ENCODE peak calls at places on chromosomes 2 and 18, in seven cellular contexts. One of them, this sample, is unnamed.

GRCh38 chr2:188364033-188364432 is 72.4 kb downstream of the GULP1 start:
- DNase-seq in PC-9: no peak
- DNase-seq in K562: no peak
- DNase-seq in pancreas: no peak
- DNase-seq in fibroblast of lung: no peak
- DNase-seq in Peyer's patch: no peak
- DNase-seq in MM.1S: no peak
- DNase-seq in this sample: no peak

GRCh38 chr18:77059294-77059916 is 73.2 kb downstream of the MBP start:
- DNase-seq in PC-9: peak
- DNase-seq in K562: peak
- DNase-seq in pancreas: no peak
- DNase-seq in fibroblast of lung: peak
- DNase-seq in Peyer's patch: peak
- DNase-seq in MM.1S: peak
- DNase-seq in this sample: peak

GRCh38 chr2:189337648-189338047 is 103.6 kb upstream of the WDR75 start:
- DNase-seq in PC-9: no peak
- DNase-seq in K562: no peak
- DNase-seq in pancreas: no peak
- DNase-seq in fibroblast of lung: peak
- DNase-seq in Peyer's patch: no peak
- DNase-seq in MM.1S: no peak
- DNase-seq in this sample: no peak

GRCh38 chr2:48249093-48249492 is 280.9 kb upstream of the STON1 start:
- DNase-seq in PC-9: no peak
- DNase-seq in K562: no peak
- DNase-seq in pancreas: no peak
- DNase-seq in fibroblast of lung: peak
- DNase-seq in Peyer's patch: no peak
- DNase-seq in MM.1S: no peak
- DNase-seq in this sample: no peak

GRCh38 chr2:68909793-68910674 is 38.8 kb upstream of the BMP10 start:
- DNase-seq in PC-9: no peak
- DNase-seq in K562: peak
- DNase-seq in pancreas: no peak
- DNase-seq in fibroblast of lung: peak
- DNase-seq in Peyer's patch: peak
- DNase-seq in MM.1S: peak
- DNase-seq in this sample: peak

GRCh38 chr18:47492691-47493090 is 241.2 kb upstream of the SKOR2 start:
- DNase-seq in PC-9: no peak
- DNase-seq in K562: no peak
- DNase-seq in pancreas: no peak
- DNase-seq in fibroblast of lung: no peak
- DNase-seq in Peyer's patch: no peak
- DNase-seq in MM.1S: no peak
- DNase-seq in this sample: no peak

GRCh38 chr18:11512096-11513030 is 97.0 kb upstream of the SLC35G4 start:
- DNase-seq in PC-9: no peak
- DNase-seq in K562: no peak
- DNase-seq in pancreas: no peak
- DNase-seq in fibroblast of lung: peak
- DNase-seq in Peyer's patch: no peak
- DNase-seq in MM.1S: peak
- DNase-seq in this sample: peak

GRCh38 chr2:121897335-121897970 is 142.0 kb downstream of the TSN start:
- DNase-seq in PC-9: no peak
- DNase-seq in K562: peak
- DNase-seq in pancreas: no peak
- DNase-seq in fibroblast of lung: peak
- DNase-seq in Peyer's patch: no peak
- DNase-seq in MM.1S: peak
- DNase-seq in this sample: peak

GRCh38 chr18:77077836-77078456 is 54.6 kb downstream of the MBP start:
- DNase-seq in PC-9: no peak
- DNase-seq in K562: no peak
- DNase-seq in pancreas: no peak
- DNase-seq in fibroblast of lung: peak
- DNase-seq in Peyer's patch: no peak
- DNase-seq in MM.1S: no peak
- DNase-seq in this sample: peak

GRCh38 chr2:40466332-40466731 is 14.4 kb upstream of the SLC8A1 start:
- DNase-seq in PC-9: no peak
- DNase-seq in K562: no peak
- DNase-seq in pancreas: no peak
- DNase-seq in fibroblast of lung: no peak
- DNase-seq in Peyer's patch: no peak
- DNase-seq in MM.1S: no peak
- DNase-seq in this sample: no peak

GRCh38 chr18:6370886-6371635 is 43.6 kb downstream of the L3MBTL4 start:
- DNase-seq in PC-9: no peak
- DNase-seq in K562: no peak
- DNase-seq in pancreas: peak
- DNase-seq in fibroblast of lung: no peak
- DNase-seq in Peyer's patch: no peak
- DNase-seq in MM.1S: no peak
- DNase-seq in this sample: no peak

GRCh38 chr2:238989484-238989883 is 141.6 kb downstream of the TWIST2 start:
- DNase-seq in PC-9: no peak
- DNase-seq in K562: no peak
- DNase-seq in pancreas: no peak
- DNase-seq in fibroblast of lung: no peak
- DNase-seq in Peyer's patch: no peak
- DNase-seq in MM.1S: no peak
- DNase-seq in this sample: no peak

GRCh38 chr18:70423988-70424387 is 135.1 kb downstream of the SOCS6 start:
- DNase-seq in PC-9: peak
- DNase-seq in K562: no peak
- DNase-seq in pancreas: no peak
- DNase-seq in fibroblast of lung: no peak
- DNase-seq in Peyer's patch: no peak
- DNase-seq in MM.1S: no peak
- DNase-seq in this sample: no peak

GRCh38 chr2:85106489-85107180 is 26.6 kb upstream of the TCF7L1 start:
- DNase-seq in PC-9: peak
- DNase-seq in K562: no peak
- DNase-seq in pancreas: no peak
- DNase-seq in fibroblast of lung: peak
- DNase-seq in Peyer's patch: no peak
- DNase-seq in MM.1S: no peak
- DNase-seq in this sample: peak

GRCh38 chr2:9440058-9440727 is 16.7 kb downstream of the CPSF3 start:
- DNase-seq in PC-9: no peak
- DNase-seq in K562: no peak
- DNase-seq in pancreas: no peak
- DNase-seq in fibroblast of lung: peak
- DNase-seq in Peyer's patch: no peak
- DNase-seq in MM.1S: no peak
- DNase-seq in this sample: no peak

GRCh38 chr2:174544156-174544555 is 53.4 kb downstream of the WIPF1 start:
- DNase-seq in PC-9: no peak
- DNase-seq in K562: no peak
- DNase-seq in pancreas: no peak
- DNase-seq in fibroblast of lung: no peak
- DNase-seq in Peyer's patch: no peak
- DNase-seq in MM.1S: no peak
- DNase-seq in this sample: no peak

GRCh38 chr18:56702946-56703345 is 51.8 kb downstream of the WDR7 start:
- DNase-seq in PC-9: no peak
- DNase-seq in K562: peak
- DNase-seq in pancreas: no peak
- DNase-seq in fibroblast of lung: peak
- DNase-seq in Peyer's patch: no peak
- DNase-seq in MM.1S: peak
- DNase-seq in this sample: peak

GRCh38 chr2:11009866-11010265 is 98.1 kb downstream of the KCNF1 start:
- DNase-seq in PC-9: no peak
- DNase-seq in K562: no peak
- DNase-seq in pancreas: no peak
- DNase-seq in fibroblast of lung: no peak
- DNase-seq in Peyer's patch: no peak
- DNase-seq in MM.1S: no peak
- DNase-seq in this sample: no peak

DNA sequence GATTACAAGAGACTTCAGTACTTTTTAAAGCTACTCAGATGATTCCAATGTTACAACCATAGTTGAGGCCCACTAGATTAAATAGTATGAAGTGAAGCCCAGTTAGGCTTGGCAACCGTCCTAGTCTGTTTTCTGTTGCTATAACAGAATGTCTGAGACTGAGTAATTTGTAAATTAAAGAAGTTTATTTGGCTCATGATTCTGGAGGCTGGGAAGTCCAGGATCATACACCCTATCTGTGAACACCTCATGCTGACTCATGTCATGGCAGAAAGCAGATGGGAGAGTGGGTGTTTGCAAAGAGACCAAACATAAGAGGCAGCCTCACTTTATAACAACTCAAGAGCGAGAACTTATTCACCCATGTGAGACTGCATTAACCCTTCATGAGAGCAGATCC is 63.1 kb downstream of the CCDC150 start:
- DNase-seq in PC-9: no peak
- DNase-seq in K562: no peak
- DNase-seq in pancreas: no peak
- DNase-seq in fibroblast of lung: peak
- DNase-seq in Peyer's patch: no peak
- DNase-seq in MM.1S: no peak
- DNase-seq in this sample: no peak
- TF ChIP-seq CTCF in PC-9: no peak
- TF ChIP-seq CTCF in K562: no peak
- TF ChIP-seq CTCF in pancreas: no peak
- TF ChIP-seq CTCF in fibroblast of lung: no peak
- TF ChIP-seq CTCF in Peyer's patch: no peak
- TF ChIP-seq CTCF in MM.1S: no peak
- TF ChIP-seq CTCF in this sample: no peak

DNA sequence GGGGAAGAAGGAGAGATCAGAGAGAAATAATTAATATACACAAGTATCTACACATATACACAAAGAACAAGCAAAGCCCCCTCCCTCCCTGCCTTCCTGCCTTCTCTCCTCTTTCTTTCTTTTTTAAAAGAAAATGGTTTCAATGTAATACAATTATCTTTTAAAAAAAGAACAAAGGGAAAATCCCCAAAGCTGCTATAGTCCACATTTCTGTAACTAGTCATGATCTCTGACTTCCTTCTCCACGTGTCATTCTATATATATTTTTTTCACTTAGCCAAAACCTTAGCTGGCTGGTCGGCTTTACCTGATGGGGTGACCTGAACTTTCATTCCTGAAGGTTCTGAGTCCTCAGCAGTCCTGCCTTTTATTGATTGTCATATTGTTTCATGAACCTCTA is 44.3 kb downstream of the MAP3K20 start:
- DNase-seq in PC-9: no peak
- DNase-seq in K562: no peak
- DNase-seq in pancreas: no peak
- DNase-seq in fibroblast of lung: no peak
- DNase-seq in Peyer's patch: no peak
- DNase-seq in MM.1S: peak
- DNase-seq in this sample: no peak
- H3K27ac ChIP-seq in PC-9: no peak
- H3K27ac ChIP-seq in K562: no peak
- H3K27ac ChIP-seq in pancreas: no peak
- H3K27ac ChIP-seq in fibroblast of lung: no peak
- H3K27ac ChIP-seq in Peyer's patch: no peak
- H3K27ac ChIP-seq in MM.1S: peak
- H3K27ac ChIP-seq in this sample: no peak

GRCh38 chr2:237130562-237131421 is 45.1 kb downstream of the COPS8 start:
- DNase-seq in PC-9: no peak
- DNase-seq in K562: no peak
- DNase-seq in pancreas: no peak
- DNase-seq in fibroblast of lung: no peak
- DNase-seq in Peyer's patch: no peak
- DNase-seq in MM.1S: no peak
- DNase-seq in this sample: no peak

GRCh38 chr2:237134321-237134720 is 48.6 kb downstream of the COPS8 start:
- DNase-seq in PC-9: no peak
- DNase-seq in K562: no peak
- DNase-seq in pancreas: no peak
- DNase-seq in fibroblast of lung: no peak
- DNase-seq in Peyer's patch: no peak
- DNase-seq in MM.1S: no peak
- DNase-seq in this sample: no peak

GRCh38 chr2:237131749-237132148 is 46.1 kb downstream of the COPS8 start:
- DNase-seq in PC-9: no peak
- DNase-seq in K562: no peak
- DNase-seq in pancreas: no peak
- DNase-seq in fibroblast of lung: peak
- DNase-seq in Peyer's patch: no peak
- DNase-seq in MM.1S: no peak
- DNase-seq in this sample: no peak

GRCh38 chr2:237134831-237135230 is 49.1 kb downstream of the COPS8 start:
- DNase-seq in PC-9: no peak
- DNase-seq in K562: no peak
- DNase-seq in pancreas: no peak
- DNase-seq in fibroblast of lung: no peak
- DNase-seq in Peyer's patch: no peak
- DNase-seq in MM.1S: no peak
- DNase-seq in this sample: no peak

GRCh38 chr2:237132799-237133198 is 47.1 kb downstream of the COPS8 start:
- DNase-seq in PC-9: no peak
- DNase-seq in K562: peak
- DNase-seq in pancreas: no peak
- DNase-seq in fibroblast of lung: no peak
- DNase-seq in Peyer's patch: no peak
- DNase-seq in MM.1S: no peak
- DNase-seq in this sample: no peak
- TF ChIP-seq CTCF in PC-9: peak
- TF ChIP-seq CTCF in K562: peak
- TF ChIP-seq CTCF in pancreas: no peak
- TF ChIP-seq CTCF in fibroblast of lung: peak
- TF ChIP-seq CTCF in Peyer's patch: peak
- TF ChIP-seq CTCF in MM.1S: peak
- TF ChIP-seq CTCF in this sample: peak

GRCh38 chr2:212974692-212975091 is 176.7 kb downstream of the IKZF2 start:
- DNase-seq in PC-9: peak
- DNase-seq in K562: no peak
- DNase-seq in pancreas: no peak
- DNase-seq in fibroblast of lung: peak
- DNase-seq in Peyer's patch: no peak
- DNase-seq in MM.1S: no peak
- DNase-seq in this sample: peak

GRCh38 chr2:212973347-212973746 is 178.1 kb downstream of the IKZF2 start:
- DNase-seq in PC-9: no peak
- DNase-seq in K562: no peak
- DNase-seq in pancreas: no peak
- DNase-seq in fibroblast of lung: no peak
- DNase-seq in Peyer's patch: no peak
- DNase-seq in MM.1S: no peak
- DNase-seq in this sample: no peak

GRCh38 chr2:212979046-212979612 is 172.3 kb downstream of the IKZF2 start:
- DNase-seq in PC-9: peak
- DNase-seq in K562: no peak
- DNase-seq in pancreas: no peak
- DNase-seq in fibroblast of lung: no peak
- DNase-seq in Peyer's patch: no peak
- DNase-seq in MM.1S: no peak
- DNase-seq in this sample: no peak

GRCh38 chr2:212977149-212977548 is 174.3 kb downstream of the IKZF2 start:
- DNase-seq in PC-9: no peak
- DNase-seq in K562: no peak
- DNase-seq in pancreas: no peak
- DNase-seq in fibroblast of lung: no peak
- DNase-seq in Peyer's patch: no peak
- DNase-seq in MM.1S: no peak
- DNase-seq in this sample: no peak

GRCh38 chr2:212975333-212975732 is 176.1 kb downstream of the IKZF2 start:
- DNase-seq in PC-9: no peak
- DNase-seq in K562: no peak
- DNase-seq in pancreas: no peak
- DNase-seq in fibroblast of lung: no peak
- DNase-seq in Peyer's patch: no peak
- DNase-seq in MM.1S: no peak
- DNase-seq in this sample: no peak
- H3K27ac ChIP-seq in PC-9: peak
- H3K27ac ChIP-seq in K562: no peak
- H3K27ac ChIP-seq in pancreas: no peak
- H3K27ac ChIP-seq in fibroblast of lung: no peak
- H3K27ac ChIP-seq in Peyer's patch: no peak
- H3K27ac ChIP-seq in MM.1S: no peak
- H3K27ac ChIP-seq in this sample: peak